ENCODE peak calls at places on chromosomes 2 and 18, in four cellular contexts. One of them, this sample, is unnamed.

GRCh38 chr18:54444309-54444914 is 86.7 kb downstream of the C18orf54 start:
- DNase-seq in iPS DF 6.9: peak
- DNase-seq in caudate nucleus: no peak
- DNase-seq in right atrium auricular region: no peak
- DNase-seq in this sample: peak

GRCh38 chr18:36692331-36692730 is 136.5 kb downstream of the TPGS2 start:
- DNase-seq in iPS DF 6.9: no peak
- DNase-seq in caudate nucleus: no peak
- DNase-seq in right atrium auricular region: no peak
- DNase-seq in this sample: no peak

GRCh38 chr2:215269397-215270117 is 42.3 kb upstream of the ATIC start:
- DNase-seq in iPS DF 6.9: peak
- DNase-seq in caudate nucleus: no peak
- DNase-seq in right atrium auricular region: no peak
- DNase-seq in this sample: peak

GRCh38 chr2:222842517-222843174 is 18.2 kb upstream of the ACSL3 start:
- DNase-seq in iPS DF 6.9: no peak
- DNase-seq in caudate nucleus: no peak
- DNase-seq in right atrium auricular region: no peak
- DNase-seq in this sample: no peak

GRCh38 chr18:3012306-3012919 is 531 bp downstream of the LPIN2 start:
- DNase-seq in iPS DF 6.9: no peak
- DNase-seq in caudate nucleus: no peak
- DNase-seq in right atrium auricular region: no peak
- DNase-seq in this sample: peak

GRCh38 chr2:165627463-165627862 is 158.0 kb downstream of the CSRNP3 start:
- DNase-seq in iPS DF 6.9: no peak
- DNase-seq in caudate nucleus: no peak
- DNase-seq in right atrium auricular region: no peak
- DNase-seq in this sample: no peak

GRCh38 chr2:127859712-127860085 is 1.7 kb upstream of the POLR2D start:
- DNase-seq in iPS DF 6.9: peak
- DNase-seq in caudate nucleus: no peak
- DNase-seq in right atrium auricular region: no peak
- DNase-seq in this sample: peak

GRCh38 chr2:16614314-16614860 is 51.2 kb downstream of the CYRIA start:
- DNase-seq in iPS DF 6.9: no peak
- DNase-seq in caudate nucleus: no peak
- DNase-seq in right atrium auricular region: no peak
- DNase-seq in this sample: peak

GRCh38 chr2:165876269-165876668 is 77.3 kb downstream of the TTC21B start:
- DNase-seq in iPS DF 6.9: no peak
- DNase-seq in caudate nucleus: no peak
- DNase-seq in right atrium auricular region: no peak
- DNase-seq in this sample: no peak

GRCh38 chr2:72006188-72006736 is 141.4 kb downstream of the CYP26B1 start:
- DNase-seq in iPS DF 6.9: no peak
- DNase-seq in caudate nucleus: no peak
- DNase-seq in right atrium auricular region: no peak
- DNase-seq in this sample: no peak

GRCh38 chr2:24272161-24272802 is 88.1 kb downstream of the ITSN2 start:
- DNase-seq in iPS DF 6.9: no peak
- DNase-seq in caudate nucleus: no peak
- DNase-seq in right atrium auricular region: no peak
- DNase-seq in this sample: no peak

GRCh38 chr18:73752965-73753364 is 394.7 kb downstream of the FBXO15 start:
- DNase-seq in iPS DF 6.9: no peak
- DNase-seq in caudate nucleus: no peak
- DNase-seq in right atrium auricular region: no peak
- DNase-seq in this sample: no peak

GRCh38 chr2:28525481-28525880 is 29.6 kb downstream of the PLB1 start:
- DNase-seq in iPS DF 6.9: no peak
- DNase-seq in caudate nucleus: no peak
- DNase-seq in right atrium auricular region: no peak
- DNase-seq in this sample: no peak

GRCh38 chr2:161961046-161961445 is 113.0 kb downstream of the DPP4 start:
- DNase-seq in iPS DF 6.9: no peak
- DNase-seq in caudate nucleus: no peak
- DNase-seq in right atrium auricular region: no peak
- DNase-seq in this sample: no peak

GRCh38 chr18:58512161-58512581 is 116.7 kb downstream of the ALPK2 start:
- DNase-seq in iPS DF 6.9: peak
- DNase-seq in caudate nucleus: no peak
- DNase-seq in right atrium auricular region: no peak
- DNase-seq in this sample: no peak

GRCh38 chr2:213627054-213627710 is 342.9 kb downstream of the SPAG16 start:
- DNase-seq in iPS DF 6.9: no peak
- DNase-seq in caudate nucleus: no peak
- DNase-seq in right atrium auricular region: no peak
- DNase-seq in this sample: peak

GRCh38 chr2:29130295-29130694 is 15.1 kb downstream of the CLIP4 start:
- DNase-seq in iPS DF 6.9: no peak
- DNase-seq in caudate nucleus: no peak
- DNase-seq in right atrium auricular region: no peak
- DNase-seq in this sample: peak

GRCh38 chr2:23286765-23287155 is 98.2 kb upstream of the KLHL29 start:
- DNase-seq in iPS DF 6.9: no peak
- DNase-seq in caudate nucleus: peak
- DNase-seq in right atrium auricular region: peak
- DNase-seq in this sample: no peak

GRCh38 chr2:17600805-17601204 is 60.3 kb downstream of the VSNL1 start:
- DNase-seq in iPS DF 6.9: no peak
- DNase-seq in caudate nucleus: no peak
- DNase-seq in right atrium auricular region: no peak
- DNase-seq in this sample: no peak

GRCh38 chr18:9782073-9782857 is 74.2 kb downstream of the RAB31 start:
- DNase-seq in iPS DF 6.9: no peak
- DNase-seq in caudate nucleus: no peak
- DNase-seq in right atrium auricular region: no peak
- DNase-seq in this sample: peak

GRCh38 chr2:148096012-148096411 is 75.1 kb downstream of the MBD5 start:
- DNase-seq in iPS DF 6.9: no peak
- DNase-seq in caudate nucleus: no peak
- DNase-seq in right atrium auricular region: no peak
- DNase-seq in this sample: no peak

GRCh38 chr2:238060096-238060541 is 682 bp upstream of the SCLY start:
- DNase-seq in iPS DF 6.9: no peak
- DNase-seq in caudate nucleus: no peak
- DNase-seq in right atrium auricular region: peak
- DNase-seq in this sample: no peak

GRCh38 chr2:116510117-116510671 is 1304.3 kb upstream of the DDX18 start:
- DNase-seq in iPS DF 6.9: peak
- DNase-seq in caudate nucleus: no peak
- DNase-seq in right atrium auricular region: no peak
- DNase-seq in this sample: peak

GRCh38 chr2:187404431-187405110 is 43.5 kb downstream of the CALCRL start:
- DNase-seq in iPS DF 6.9: no peak
- DNase-seq in caudate nucleus: no peak
- DNase-seq in right atrium auricular region: no peak
- DNase-seq in this sample: no peak

GRCh38 chr2:157476915-157477709 is 33.2 kb upstream of the CYTIP start:
- DNase-seq in iPS DF 6.9: no peak
- DNase-seq in caudate nucleus: no peak
- DNase-seq in right atrium auricular region: no peak
- DNase-seq in this sample: no peak

GRCh38 chr18:5534845-5535244 is 9.0 kb downstream of the EPB41L3 start:
- DNase-seq in iPS DF 6.9: no peak
- DNase-seq in caudate nucleus: no peak
- DNase-seq in right atrium auricular region: no peak
- DNase-seq in this sample: no peak

GRCh38 chr2:201319511-201319910 is 37.6 kb downstream of the FLACC1 start:
- DNase-seq in iPS DF 6.9: no peak
- DNase-seq in caudate nucleus: no peak
- DNase-seq in right atrium auricular region: no peak
- DNase-seq in this sample: no peak

GRCh38 chr2:235669983-235670962 is 176.4 kb downstream of the AGAP1 start:
- DNase-seq in iPS DF 6.9: no peak
- DNase-seq in caudate nucleus: peak
- DNase-seq in right atrium auricular region: no peak
- DNase-seq in this sample: peak

GRCh38 chr2:184596819-184597411 is 1.4 kb upstream of the ZNF804A start:
- DNase-seq in iPS DF 6.9: no peak
- DNase-seq in caudate nucleus: no peak
- DNase-seq in right atrium auricular region: no peak
- DNase-seq in this sample: peak

GRCh38 chr2:205913668-205914067 is 172.3 kb downstream of the INO80D start:
- DNase-seq in iPS DF 6.9: no peak
- DNase-seq in caudate nucleus: no peak
- DNase-seq in right atrium auricular region: no peak
- DNase-seq in this sample: peak

GRCh38 chr2:70440621-70441020 is 113.0 kb downstream of the TGFA start:
- DNase-seq in iPS DF 6.9: no peak
- DNase-seq in caudate nucleus: no peak
- DNase-seq in right atrium auricular region: peak
- DNase-seq in this sample: no peak

GRCh38 chr2:57720728-57721627 is 325.6 kb upstream of the VRK2 start:
- DNase-seq in iPS DF 6.9: peak
- DNase-seq in caudate nucleus: no peak
- DNase-seq in right atrium auricular region: no peak
- DNase-seq in this sample: peak

GRCh38 chr2:83817511-83817910 is 641.6 kb downstream of the SUCLG1 start:
- DNase-seq in iPS DF 6.9: no peak
- DNase-seq in caudate nucleus: no peak
- DNase-seq in right atrium auricular region: no peak
- DNase-seq in this sample: peak

GRCh38 chr2:66434679-66435548 is at the start of gene MEIS1:
- DNase-seq in iPS DF 6.9: no peak
- DNase-seq in caudate nucleus: peak
- DNase-seq in right atrium auricular region: peak
- DNase-seq in this sample: peak

GRCh38 chr2:66433945-66434678 is 813 bp upstream of the MEIS1 start:
- DNase-seq in iPS DF 6.9: no peak
- DNase-seq in caudate nucleus: peak
- DNase-seq in right atrium auricular region: no peak
- DNase-seq in this sample: peak

GRCh38 chr2:66435963-66436362 is 1.0 kb downstream of the MEIS1 start:
- DNase-seq in iPS DF 6.9: no peak
- DNase-seq in caudate nucleus: no peak
- DNase-seq in right atrium auricular region: no peak
- DNase-seq in this sample: no peak

GRCh38 chr2:66436546-66436945 is 1.6 kb downstream of the MEIS1 start:
- DNase-seq in iPS DF 6.9: no peak
- DNase-seq in caudate nucleus: no peak
- DNase-seq in right atrium auricular region: no peak
- DNase-seq in this sample: no peak

GRCh38 chr2:66435549-66435875 is 587 bp downstream of the MEIS1 start:
- DNase-seq in iPS DF 6.9: no peak
- DNase-seq in caudate nucleus: no peak
- DNase-seq in right atrium auricular region: no peak
- DNase-seq in this sample: peak
- H3K27ac ChIP-seq in iPS DF 6.9: no peak
- H3K27ac ChIP-seq in caudate nucleus: peak
- H3K27ac ChIP-seq in right atrium auricular region: peak
- H3K27ac ChIP-seq in this sample: no peak

DNA sequence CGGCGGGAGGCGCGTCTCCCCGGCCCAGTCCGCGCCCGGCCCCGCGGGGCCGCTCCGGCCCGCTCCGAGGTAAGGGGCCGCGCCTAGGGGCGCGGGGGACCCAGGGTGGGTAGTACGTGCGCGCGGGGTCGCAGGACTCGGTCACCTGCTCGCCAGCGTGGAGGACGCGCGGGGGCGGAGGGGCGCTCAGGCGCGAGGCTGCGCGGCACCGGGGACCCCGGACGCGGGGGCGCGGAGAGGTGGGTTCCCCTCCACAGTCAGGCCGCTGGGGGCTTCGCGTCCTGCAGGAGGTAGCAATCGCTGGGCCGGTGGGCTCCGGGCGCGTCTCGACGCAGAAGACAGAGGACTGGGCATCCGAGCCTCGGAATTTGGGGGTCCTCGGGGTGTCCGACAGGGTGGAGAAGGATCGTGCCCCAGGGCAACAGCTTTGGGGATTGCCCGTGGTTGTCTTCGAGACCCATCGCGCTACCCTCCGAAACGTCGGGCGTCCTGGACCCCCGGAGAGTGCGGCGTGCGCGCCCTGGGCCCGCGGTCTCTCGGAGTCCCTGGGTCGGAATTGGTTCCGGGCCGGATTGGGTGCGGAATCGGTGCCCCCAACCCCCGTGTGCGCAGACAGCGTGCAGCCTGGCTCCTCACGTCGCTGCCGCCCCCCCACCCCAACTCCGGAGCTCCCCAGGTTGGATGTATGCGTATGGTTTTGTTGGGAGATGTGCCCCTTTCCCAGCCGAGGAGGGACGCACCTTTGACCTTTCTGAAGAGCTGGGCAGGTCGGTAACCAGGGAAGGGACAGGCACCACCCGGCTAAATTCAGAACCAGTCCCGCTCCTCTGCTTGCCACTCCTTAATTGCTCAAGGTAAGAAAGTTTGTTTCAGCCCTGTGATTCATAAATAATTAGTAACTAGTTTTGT is 661 bp downstream of the NPAS2 start:
- DNase-seq in iPS DF 6.9: no peak
- DNase-seq in caudate nucleus: no peak
- DNase-seq in right atrium auricular region: no peak
- DNase-seq in this sample: peak
- H3K27ac ChIP-seq in iPS DF 6.9: no peak
- H3K27ac ChIP-seq in caudate nucleus: peak
- H3K27ac ChIP-seq in right atrium auricular region: peak
- H3K27ac ChIP-seq in this sample: peak

GRCh38 chr2:176562359-176563043 is 293.3 kb downstream of the MTX2 start:
- DNase-seq in iPS DF 6.9: no peak
- DNase-seq in caudate nucleus: no peak
- DNase-seq in right atrium auricular region: no peak
- DNase-seq in this sample: no peak
- H3K27ac ChIP-seq in iPS DF 6.9: no peak
- H3K27ac ChIP-seq in caudate nucleus: no peak
- H3K27ac ChIP-seq in right atrium auricular region: no peak
- H3K27ac ChIP-seq in this sample: no peak

GRCh38 chr2:47039502-47039870 is 115.6 kb downstream of the STPG4 start:
- DNase-seq in iPS DF 6.9: no peak
- DNase-seq in caudate nucleus: no peak
- DNase-seq in right atrium auricular region: no peak
- DNase-seq in this sample: no peak

GRCh38 chr2:47041891-47042684 is 113.0 kb downstream of the STPG4 start:
- DNase-seq in iPS DF 6.9: no peak
- DNase-seq in caudate nucleus: no peak
- DNase-seq in right atrium auricular region: no peak
- DNase-seq in this sample: no peak

GRCh38 chr2:47039913-47040562 is 115.1 kb downstream of the STPG4 start:
- DNase-seq in iPS DF 6.9: no peak
- DNase-seq in caudate nucleus: no peak
- DNase-seq in right atrium auricular region: no peak
- DNase-seq in this sample: no peak

GRCh38 chr2:47041065-47041464 is 114.0 kb downstream of the STPG4 start:
- DNase-seq in iPS DF 6.9: no peak
- DNase-seq in caudate nucleus: no peak
- DNase-seq in right atrium auricular region: peak
- DNase-seq in this sample: no peak

DNA sequence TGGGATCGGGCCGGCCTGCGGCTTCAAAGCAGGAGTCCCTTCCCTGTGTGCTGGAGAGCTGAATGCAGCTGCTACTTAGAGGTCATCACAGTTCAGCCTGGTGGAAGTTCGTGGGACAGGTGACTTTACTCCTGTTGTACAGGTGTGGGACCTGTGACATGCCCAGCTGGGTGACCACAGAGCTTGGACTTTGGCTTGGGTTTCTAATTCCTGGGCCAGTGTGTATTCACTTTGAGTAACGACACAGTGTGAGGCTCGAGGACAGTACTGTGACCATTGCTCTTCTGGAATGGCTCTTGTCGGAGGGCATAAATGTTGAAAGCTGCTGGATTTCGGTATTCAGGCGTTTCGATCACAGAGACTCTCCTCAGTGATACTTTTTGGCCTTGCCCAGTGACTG is 114.4 kb downstream of the STPG4 start:
- DNase-seq in iPS DF 6.9: no peak
- DNase-seq in caudate nucleus: no peak
- DNase-seq in right atrium auricular region: no peak
- DNase-seq in this sample: no peak
- H3K27ac ChIP-seq in iPS DF 6.9: no peak
- H3K27ac ChIP-seq in caudate nucleus: peak
- H3K27ac ChIP-seq in right atrium auricular region: peak
- H3K27ac ChIP-seq in this sample: peak